ENCODE peak calls at places on chromosomes 11 and 22, in nine cellular contexts. One of them, this sample, is unnamed.
A peak's percentile ranks its signal among the peaks of the same experiment; 100 is the strongest.

GRCh38 chr22:47837703-47838102 is 1075.3 kb downstream of the TBC1D22A start:
- DNase-seq in adipocyte: peak; percentile 4
- DNase-seq in upper lobe of right lung: no peak
- DNase-seq in prostate gland: no peak
- DNase-seq in keratinocyte: no peak
- DNase-seq in H7: peak; percentile 66
- DNase-seq in Peyer's patch: no peak
- DNase-seq in CD8-positive, alpha-beta memory T cell: no peak
- DNase-seq in IMR-90: no peak
- DNase-seq in this sample: no peak

GRCh38 chr11:62770778-62771143 is 435 bp upstream of the TAF6L start:
- DNase-seq in IMR-90: no peak
- DNase-seq in H7: peak; percentile 69
- DNase-seq in upper lobe of right lung: no peak
- DNase-seq in CD8-positive, alpha-beta memory T cell: no peak
- DNase-seq in adipocyte: no peak
- DNase-seq in prostate gland: no peak
- DNase-seq in keratinocyte: no peak
- DNase-seq in Peyer's patch: peak; percentile 59
- DNase-seq in this sample: no peak

GRCh38 chr11:70547821-70548670 is 149.7 kb downstream of the CTTN start:
- DNase-seq in keratinocyte: no peak
- DNase-seq in CD8-positive, alpha-beta memory T cell: no peak
- DNase-seq in H7: peak; percentile 67
- DNase-seq in adipocyte: no peak
- DNase-seq in upper lobe of right lung: no peak
- DNase-seq in prostate gland: no peak
- DNase-seq in IMR-90: no peak
- DNase-seq in Peyer's patch: no peak
- DNase-seq in this sample: no peak

GRCh38 chr11:13480198-13480597 is 15.6 kb downstream of the PTH start:
- DNase-seq in keratinocyte: no peak
- DNase-seq in IMR-90: no peak
- DNase-seq in adipocyte: no peak
- DNase-seq in CD8-positive, alpha-beta memory T cell: no peak
- DNase-seq in Peyer's patch: no peak
- DNase-seq in prostate gland: no peak
- DNase-seq in upper lobe of right lung: no peak
- DNase-seq in H7: no peak
- DNase-seq in this sample: no peak

GRCh38 chr11:109547356-109548027 is 125.5 kb downstream of the C11orf87 start:
- DNase-seq in adipocyte: peak; percentile 56
- DNase-seq in upper lobe of right lung: no peak
- DNase-seq in keratinocyte: no peak
- DNase-seq in Peyer's patch: no peak
- DNase-seq in prostate gland: no peak
- DNase-seq in H7: no peak
- DNase-seq in CD8-positive, alpha-beta memory T cell: no peak
- DNase-seq in IMR-90: peak; percentile 56
- DNase-seq in this sample: no peak

GRCh38 chr11:128867277-128867676 is at the start of gene KCNJ1:
- DNase-seq in CD8-positive, alpha-beta memory T cell: no peak
- DNase-seq in adipocyte: no peak
- DNase-seq in upper lobe of right lung: no peak
- DNase-seq in H7: no peak
- DNase-seq in keratinocyte: no peak
- DNase-seq in prostate gland: no peak
- DNase-seq in IMR-90: no peak
- DNase-seq in Peyer's patch: peak; percentile 33
- DNase-seq in this sample: no peak

GRCh38 chr11:75997273-75997552 is 182.2 kb downstream of the UVRAG start:
- DNase-seq in upper lobe of right lung: no peak
- DNase-seq in CD8-positive, alpha-beta memory T cell: no peak
- DNase-seq in adipocyte: no peak
- DNase-seq in prostate gland: no peak
- DNase-seq in IMR-90: no peak
- DNase-seq in keratinocyte: no peak
- DNase-seq in H7: no peak
- DNase-seq in Peyer's patch: no peak
- DNase-seq in this sample: no peak

GRCh38 chr11:114089748-114090147 is 30.2 kb downstream of the ZBTB16 start:
- DNase-seq in adipocyte: no peak
- DNase-seq in IMR-90: no peak
- DNase-seq in Peyer's patch: no peak
- DNase-seq in H7: no peak
- DNase-seq in CD8-positive, alpha-beta memory T cell: no peak
- DNase-seq in upper lobe of right lung: no peak
- DNase-seq in keratinocyte: no peak
- DNase-seq in prostate gland: no peak
- DNase-seq in this sample: no peak

GRCh38 chr22:48576333-48577013 is 1251.2 kb downstream of the BRD1 start:
- DNase-seq in CD8-positive, alpha-beta memory T cell: no peak
- DNase-seq in Peyer's patch: no peak
- DNase-seq in upper lobe of right lung: no peak
- DNase-seq in keratinocyte: no peak
- DNase-seq in adipocyte: no peak
- DNase-seq in IMR-90: no peak
- DNase-seq in H7: peak; percentile 97
- DNase-seq in prostate gland: peak; percentile 27
- DNase-seq in this sample: no peak

GRCh38 chr11:68749061-68749491 is 2.2 kb downstream of the TESMIN start:
- DNase-seq in H7: no peak
- DNase-seq in keratinocyte: no peak
- DNase-seq in CD8-positive, alpha-beta memory T cell: no peak
- DNase-seq in upper lobe of right lung: no peak
- DNase-seq in prostate gland: no peak
- DNase-seq in Peyer's patch: no peak
- DNase-seq in IMR-90: peak; percentile 4
- DNase-seq in adipocyte: no peak
- DNase-seq in this sample: no peak

GRCh38 chr22:28791841-28792490 is 8.4 kb downstream of the XBP1 start:
- DNase-seq in adipocyte: no peak
- DNase-seq in Peyer's patch: no peak
- DNase-seq in IMR-90: peak; percentile 31
- DNase-seq in CD8-positive, alpha-beta memory T cell: no peak
- DNase-seq in upper lobe of right lung: no peak
- DNase-seq in H7: no peak
- DNase-seq in prostate gland: no peak
- DNase-seq in keratinocyte: no peak
- DNase-seq in this sample: no peak

DNA sequence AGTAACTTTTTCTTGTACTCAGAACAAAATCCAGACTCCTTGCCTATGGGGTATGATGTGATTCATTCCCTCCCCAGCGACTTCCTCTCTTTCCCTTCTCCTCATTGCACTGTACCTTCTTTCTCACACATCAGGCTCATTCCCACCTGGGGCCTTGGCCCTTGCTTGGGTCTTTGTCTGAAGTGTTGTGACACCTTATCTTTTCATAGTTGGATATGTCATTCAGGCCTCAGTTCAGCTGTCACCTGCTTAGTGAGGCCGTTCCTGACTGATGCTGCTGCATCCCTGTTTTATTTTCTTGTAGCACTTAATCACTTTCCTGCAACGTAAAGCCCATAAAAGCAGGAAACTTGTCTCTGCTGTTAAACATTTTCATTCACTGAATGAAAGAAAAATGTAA is 39.9 kb downstream of the ZDHHC13 start:
- DNase-seq in upper lobe of right lung: no peak
- DNase-seq in CD8-positive, alpha-beta memory T cell: no peak
- DNase-seq in H7: no peak
- DNase-seq in IMR-90: no peak
- DNase-seq in adipocyte: no peak
- DNase-seq in Peyer's patch: no peak
- DNase-seq in keratinocyte: no peak
- DNase-seq in prostate gland: no peak
- DNase-seq in this sample: no peak
- H3K36me3 ChIP-seq in upper lobe of right lung: peaks cover 38% of the 10 kb centered on the region
- H3K36me3 ChIP-seq in CD8-positive, alpha-beta memory T cell: no peaks in the 10 kb centered on the region
- H3K36me3 ChIP-seq in H7: peaks cover 2% of the 10 kb centered on the region
- H3K36me3 ChIP-seq in IMR-90: peaks cover 3% of the 10 kb centered on the region
- H3K36me3 ChIP-seq in adipocyte: peaks cover 4% of the 10 kb centered on the region
- H3K36me3 ChIP-seq in Peyer's patch: no peaks in the 10 kb centered on the region
- H3K36me3 ChIP-seq in keratinocyte: peaks cover 20% of the 10 kb centered on the region
- H3K36me3 ChIP-seq in prostate gland: no peaks in the 10 kb centered on the region
- H3K36me3 ChIP-seq in this sample: no peaks in the 10 kb centered on the region

GRCh38 chr11:64534391-64534801 is 56.6 kb upstream of the SLC22A12 start:
- DNase-seq in keratinocyte: no peak
- DNase-seq in IMR-90: no peak
- DNase-seq in prostate gland: no peak
- DNase-seq in CD8-positive, alpha-beta memory T cell: no peak
- DNase-seq in H7: peak; percentile 28
- DNase-seq in Peyer's patch: peak; percentile 22
- DNase-seq in adipocyte: no peak
- DNase-seq in upper lobe of right lung: no peak
- DNase-seq in this sample: no peak
- H3K36me3 ChIP-seq in keratinocyte: no peaks in the 10 kb centered on the region
- H3K36me3 ChIP-seq in IMR-90: no peaks in the 10 kb centered on the region
- H3K36me3 ChIP-seq in prostate gland: no peaks in the 10 kb centered on the region
- H3K36me3 ChIP-seq in CD8-positive, alpha-beta memory T cell: no peaks in the 10 kb centered on the region
- H3K36me3 ChIP-seq in H7: no peaks in the 10 kb centered on the region
- H3K36me3 ChIP-seq in Peyer's patch: no peaks in the 10 kb centered on the region
- H3K36me3 ChIP-seq in adipocyte: no peaks in the 10 kb centered on the region
- H3K36me3 ChIP-seq in upper lobe of right lung: no peaks in the 10 kb centered on the region
- H3K36me3 ChIP-seq in this sample: no peaks in the 10 kb centered on the region

DNA sequence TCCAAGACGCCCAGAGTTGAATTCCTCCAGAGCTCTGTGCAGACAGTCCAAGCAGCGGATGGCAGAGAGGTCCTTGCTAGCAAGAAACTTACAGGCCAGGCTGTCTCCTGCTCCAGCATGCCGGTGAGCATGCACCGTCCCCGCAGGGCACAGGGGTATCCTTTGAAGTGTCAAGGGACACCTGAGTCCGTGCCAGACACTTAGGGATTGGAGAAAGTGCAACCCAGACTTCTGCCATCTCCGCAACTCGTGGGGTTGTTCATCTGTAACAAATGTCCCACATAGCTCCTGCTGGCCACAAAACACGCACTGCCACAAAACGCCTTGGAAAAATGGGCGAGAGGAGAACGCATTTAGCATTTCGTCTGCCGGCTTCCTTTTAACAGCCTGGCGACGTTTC is 13.3 kb downstream of the TSPO start:
- DNase-seq in H7: no peak
- DNase-seq in IMR-90: no peak
- DNase-seq in prostate gland: no peak
- DNase-seq in CD8-positive, alpha-beta memory T cell: no peak
- DNase-seq in keratinocyte: no peak
- DNase-seq in Peyer's patch: no peak
- DNase-seq in upper lobe of right lung: no peak
- DNase-seq in adipocyte: no peak
- DNase-seq in this sample: no peak
- H3K36me3 ChIP-seq in H7: peaks cover 7% of the 10 kb centered on the region
- H3K36me3 ChIP-seq in IMR-90: peaks cover 31% of the 10 kb centered on the region
- H3K36me3 ChIP-seq in prostate gland: no peaks in the 10 kb centered on the region
- H3K36me3 ChIP-seq in CD8-positive, alpha-beta memory T cell: no peaks in the 10 kb centered on the region
- H3K36me3 ChIP-seq in keratinocyte: peaks cover 29% of the 10 kb centered on the region
- H3K36me3 ChIP-seq in Peyer's patch: no peaks in the 10 kb centered on the region
- H3K36me3 ChIP-seq in upper lobe of right lung: peaks cover 27% of the 10 kb centered on the region
- H3K36me3 ChIP-seq in adipocyte: peaks cover 15% of the 10 kb centered on the region
- H3K36me3 ChIP-seq in this sample: peaks cover 16% of the 10 kb centered on the region

DNA sequence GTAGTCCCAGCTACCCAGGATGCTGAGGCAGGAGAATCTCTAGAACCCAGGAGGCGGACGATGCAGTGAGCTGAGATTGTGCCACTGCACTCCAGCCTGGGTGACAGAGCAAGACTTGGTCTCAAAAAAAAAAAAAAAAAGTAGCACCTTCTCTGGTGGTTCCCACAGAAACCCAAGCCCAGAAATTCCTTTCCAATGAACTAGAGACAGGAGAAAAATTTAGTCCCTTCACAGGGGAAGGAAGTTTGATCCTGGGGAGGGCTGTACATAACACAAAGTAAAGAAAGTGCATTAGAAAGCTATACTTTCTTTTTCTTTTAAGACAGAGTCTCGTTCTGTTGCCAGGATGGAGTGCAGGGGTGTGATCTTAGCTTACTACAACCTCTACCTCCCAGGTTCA is 25.5 kb upstream of the APOA1 start:
- DNase-seq in CD8-positive, alpha-beta memory T cell: no peak
- DNase-seq in H7: no peak
- DNase-seq in keratinocyte: no peak
- DNase-seq in upper lobe of right lung: no peak
- DNase-seq in Peyer's patch: no peak
- DNase-seq in prostate gland: no peak
- DNase-seq in IMR-90: peak; percentile 34
- DNase-seq in adipocyte: no peak
- DNase-seq in this sample: no peak
- H3K36me3 ChIP-seq in CD8-positive, alpha-beta memory T cell: peaks cover 71% of the 10 kb centered on the region
- H3K36me3 ChIP-seq in H7: peaks cover 22% of the 10 kb centered on the region
- H3K36me3 ChIP-seq in keratinocyte: peaks cover 14% of the 10 kb centered on the region
- H3K36me3 ChIP-seq in upper lobe of right lung: peaks cover 89% of the 10 kb centered on the region
- H3K36me3 ChIP-seq in Peyer's patch: no peaks in the 10 kb centered on the region
- H3K36me3 ChIP-seq in prostate gland: peaks cover 11% of the 10 kb centered on the region
- H3K36me3 ChIP-seq in IMR-90: peaks cover 43% of the 10 kb centered on the region
- H3K36me3 ChIP-seq in adipocyte: peaks cover 68% of the 10 kb centered on the region
- H3K36me3 ChIP-seq in this sample: peaks cover 9% of the 10 kb centered on the region

GRCh38 chr11:20048246-20048645 is 112.0 kb downstream of the DBX1 start:
- DNase-seq in Peyer's patch: no peak
- DNase-seq in H7: no peak
- DNase-seq in CD8-positive, alpha-beta memory T cell: no peak
- DNase-seq in prostate gland: no peak
- DNase-seq in upper lobe of right lung: no peak
- DNase-seq in adipocyte: no peak
- DNase-seq in IMR-90: peak; percentile 63
- DNase-seq in keratinocyte: no peak
- DNase-seq in this sample: no peak
- H3K36me3 ChIP-seq in Peyer's patch: no peaks in the 10 kb centered on the region
- H3K36me3 ChIP-seq in H7: peaks cover 11% of the 10 kb centered on the region
- H3K36me3 ChIP-seq in CD8-positive, alpha-beta memory T cell: no peaks in the 10 kb centered on the region
- H3K36me3 ChIP-seq in prostate gland: no peaks in the 10 kb centered on the region
- H3K36me3 ChIP-seq in upper lobe of right lung: no peaks in the 10 kb centered on the region
- H3K36me3 ChIP-seq in adipocyte: peaks cover 92% of the 10 kb centered on the region
- H3K36me3 ChIP-seq in IMR-90: peaks cover 30% of the 10 kb centered on the region
- H3K36me3 ChIP-seq in keratinocyte: peaks cover 8% of the 10 kb centered on the region
- H3K36me3 ChIP-seq in this sample: no peaks in the 10 kb centered on the region